ENCODE peak calls at places on chromosomes 12 and 14, in five cellular contexts. U, X, N, T and R are unnamed samples.

GRCh38 chr12:114834621-114835020 is 150.6 kb upstream of the TBX3 start:
- DNase-seq in U (no peak), X (peak; percentile 73), N (no peak), T (no peak), R (no peak)

GRCh38 chr12:12714276-12715001 is 2.7 kb upstream of the CDKN1B start:
- DNase-seq in U (no peak), X (peak; percentile 54), N (peak; percentile 62), T (no peak), R (peak; percentile 47)

GRCh38 chr12:6374028-6374780 is 1.2 kb downstream of the SCNN1A start:
- DNase-seq in U (no peak), X (no peak), N (no peak), T (peak; percentile 16), R (no peak)

GRCh38 chr14:23294734-23295561 is 7.7 kb downstream of the PPP1R3E start:
- DNase-seq in U (peak; percentile 77), X (peak; percentile 24), N (peak; percentile 84), T (no peak), R (peak; percentile 81)

GRCh38 chr12:32549675-32550079 is 129.4 kb upstream of the DNM1L start:
- DNase-seq in U (no peak), X (peak; percentile 79), N (no peak), T (no peak), R (peak; percentile 47)

GRCh38 chr12:6828671-6829531 is 694 bp downstream of the P3H3 start:
- DNase-seq in U (no peak), X (peak; percentile 65), N (peak; percentile 49), T (no peak), R (peak; percentile 33)

GRCh38 chr14:74641581-74641980 is 29.5 kb upstream of the LTBP2 start:
- DNase-seq in U (no peak), X (no peak), N (no peak), T (no peak), R (no peak)

GRCh38 chr12:56571131-56571530 is 49.5 kb downstream of the RBMS2 start:
- DNase-seq in U (no peak), X (no peak), N (no peak), T (no peak), R (no peak)

GRCh38 chr12:40098406-40099145 is 7.3 kb downstream of the SLC2A13 start:
- DNase-seq in U (no peak), X (no peak), N (no peak), T (no peak), R (no peak)

GRCh38 chr12:114767906-114768697 is 84.1 kb upstream of the TBX3 start:
- DNase-seq in U (peak; percentile 53), X (no peak), N (no peak), T (no peak), R (no peak)

GRCh38 chr14:84482256-84483071 is 1047.5 kb upstream of the FLRT2 start:
- DNase-seq in U (no peak), X (peak; percentile 83), N (no peak), T (no peak), R (peak; percentile 23)

GRCh38 chr12:123223241-123223668 is 9.7 kb downstream of the MPHOSPH9 start:
- DNase-seq in U (no peak), X (no peak), N (no peak), T (no peak), R (no peak)

GRCh38 chr12:115960-116915 is 49.7 kb downstream of the IQSEC3 start:
- DNase-seq in U (no peak), X (no peak), N (no peak), T (no peak), R (no peak)

GRCh38 chr14:91350813-91351507 is 66.7 kb downstream of the CCDC88C start:
- DNase-seq in U (no peak), X (no peak), N (no peak), T (no peak), R (no peak)

GRCh38 chr12:113069149-113069548 is 12.6 kb downstream of the DTX1 start:
- DNase-seq in U (no peak), X (no peak), N (no peak), T (no peak), R (no peak)

GRCh38 chr12:24899503-24900098 is 49.3 kb downstream of the BCAT1 start:
- DNase-seq in U (no peak), X (no peak), N (no peak), T (no peak), R (no peak)

GRCh38 chr12:125683748-125684381 is 618.6 kb downstream of the AACS start:
- DNase-seq in U (peak; percentile 31), X (no peak), N (peak; percentile 6), T (no peak), R (no peak)

GRCh38 chr12:108285016-108285415 is 54.1 kb downstream of the CMKLR1 start:
- DNase-seq in U (no peak), X (no peak), N (no peak), T (no peak), R (no peak)

DNA sequence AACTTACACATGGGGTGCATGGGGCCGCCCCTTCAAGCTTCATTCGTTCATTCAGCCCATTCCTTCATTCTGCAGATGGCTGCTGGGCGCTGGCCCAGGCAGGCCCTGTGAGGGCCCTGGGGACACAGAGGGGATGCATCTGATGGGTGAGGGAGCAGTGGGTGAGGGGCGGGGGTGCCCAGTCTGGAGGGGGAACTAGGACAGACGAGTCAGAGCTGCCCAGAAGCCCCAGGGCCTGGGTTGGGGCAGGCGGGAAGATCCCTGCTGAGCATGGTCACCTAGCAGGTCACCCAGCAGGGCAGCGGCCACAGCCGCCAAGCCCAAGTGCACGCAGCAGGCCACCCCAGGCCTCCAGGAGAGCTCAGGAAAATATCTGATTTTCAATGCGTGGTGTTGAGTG is 14.1 kb downstream of the TRMT61A start:
- DNase-seq in U (no peak), X (no peak), N (no peak), T (no peak), R (no peak)
- H3K4me1 ChIP-seq in U (peaks cover 40% of the 10 kb centered on the region), X (peaks cover 46% of the 10 kb centered on the region), N (peaks cover 89% of the 10 kb centered on the region), T (peaks cover 46% of the 10 kb centered on the region), R (peaks cover 40% of the 10 kb centered on the region)

DNA sequence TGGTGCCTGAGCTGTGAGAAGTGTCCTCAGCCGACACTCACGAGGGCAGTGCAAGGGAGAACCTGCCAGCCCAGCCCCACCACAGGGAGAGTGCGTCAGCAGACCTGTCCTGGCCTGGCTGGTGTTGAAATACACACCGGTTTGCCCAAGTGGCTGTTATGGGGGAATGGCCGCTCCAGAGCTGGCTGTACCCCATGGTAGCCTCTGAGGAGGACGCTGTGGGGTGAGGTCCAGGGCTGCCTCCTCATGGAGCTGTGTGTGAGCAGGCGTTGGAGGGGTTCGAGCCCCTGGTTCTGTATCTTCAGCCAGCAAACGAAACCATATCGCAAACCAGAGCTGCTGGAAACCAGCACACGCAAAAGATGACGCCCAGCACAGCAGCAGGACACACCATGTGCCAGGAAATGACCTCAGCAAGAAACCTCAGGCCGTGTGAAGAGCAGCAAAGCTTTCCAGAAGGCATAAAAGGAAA is 9.3 kb downstream of the ANKRD9 start:
- DNase-seq in U (no peak), X (peak; percentile 62), N (peak; percentile 34), T (peak; percentile 94), R (peak; percentile 43)
- H3K27ac ChIP-seq in U (no peak overlapping the region), X (peak overlapping the region; percentile 85), N (peak overlapping the region; percentile 61), T (peak overlapping the region; percentile 85), R (peak overlapping the region; percentile 24)

DNA sequence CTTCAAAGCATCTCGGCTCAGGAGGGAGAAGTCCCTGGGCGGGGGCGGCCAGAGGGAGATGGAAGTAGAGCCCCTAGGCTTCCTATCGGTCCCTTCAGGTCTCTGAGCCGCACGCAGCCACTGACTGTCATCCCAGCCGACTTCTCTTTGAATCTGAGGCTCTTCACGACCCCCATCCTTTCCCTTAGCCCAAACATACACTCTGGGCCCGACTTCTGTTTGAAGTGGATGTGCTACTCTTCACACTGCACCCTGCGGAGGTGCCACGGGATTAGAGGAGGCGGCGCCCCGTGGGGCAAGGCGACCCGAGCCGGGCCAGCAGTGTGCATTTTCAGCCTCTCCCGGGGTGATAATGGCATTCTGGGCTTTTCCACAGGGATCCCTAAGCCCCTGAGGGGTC is 6.0 kb upstream of the DACT1 start:
- DNase-seq in U (no peak), X (no peak), N (no peak), T (no peak), R (no peak)
- TF ChIP-seq EZH2 in U (no peak), X (no peak), N (no peak), T (no peak), R (no peak)

GRCh38 chr12:78421011-78421410 is 443.6 kb upstream of the SYT1 start:
- DNase-seq in U (no peak), X (peak; percentile 74), N (no peak), T (no peak), R (no peak)
- H3K4me1 ChIP-seq in U (no peaks in the 10 kb centered on the region), X (no peaks in the 10 kb centered on the region), N (no peaks in the 10 kb centered on the region), T (no peaks in the 10 kb centered on the region), R (no peaks in the 10 kb centered on the region)

GRCh38 chr14:105855246-105855892 is 329.0 kb downstream of the TMEM121 start:
- DNase-seq in U (no peak), X (no peak), N (no peak), T (no peak), R (no peak)
- H3K27ac ChIP-seq in U (no peak overlapping the region), X (no peak overlapping the region), N (no peak overlapping the region), T (no peak overlapping the region), R (no peak overlapping the region)

DNA sequence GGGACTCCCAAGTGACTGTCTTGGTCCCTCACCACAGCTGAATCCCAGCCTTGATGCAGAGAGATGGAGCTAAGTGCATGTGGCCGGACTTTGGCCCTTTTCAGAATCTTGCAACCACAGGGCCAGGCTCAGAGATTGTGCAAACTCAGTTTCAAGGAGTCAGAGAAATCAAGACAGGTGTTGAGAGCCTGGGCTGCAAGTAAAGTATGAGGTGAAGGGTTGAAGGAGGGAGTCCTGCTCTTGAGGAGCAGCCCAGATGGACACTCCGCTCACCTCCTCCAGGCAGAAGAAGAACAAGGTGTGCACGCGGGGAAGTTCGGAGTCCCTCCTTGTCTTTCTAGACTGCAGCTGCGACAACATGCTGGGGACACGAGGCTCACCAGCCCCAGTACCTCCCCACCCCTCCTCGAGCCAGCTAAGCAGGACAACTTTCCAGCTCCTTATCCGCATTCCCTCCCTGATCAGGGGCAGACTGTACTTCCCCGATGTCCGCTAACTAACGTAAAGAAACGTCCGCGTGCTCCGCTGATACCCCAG is 6.4 kb upstream of the BMP4 start:
- DNase-seq in U (no peak), X (no peak), N (no peak), T (no peak), R (no peak)
- TF ChIP-seq EZH2 in U (no peak), X (no peak), N (no peak), T (no peak), R (no peak)

GRCh38 chr12:46368684-46369083 is 3.9 kb downstream of the SLC38A2 start:
- DNase-seq in U (no peak), X (no peak), N (no peak), T (no peak), R (no peak)
- H3K4me1 ChIP-seq in U (peaks cover 57% of the 10 kb centered on the region), X (peaks cover 8% of the 10 kb centered on the region), N (peaks cover 12% of the 10 kb centered on the region), T (peaks cover 44% of the 10 kb centered on the region), R (peaks cover 70% of the 10 kb centered on the region)

GRCh38 chr14:93005838-93006237 is 82.9 kb downstream of the CHGA start:
- DNase-seq in U (no peak), X (no peak), N (no peak), T (no peak), R (no peak)
- H3K27ac ChIP-seq in U (no peak overlapping the region), X (no peak overlapping the region), N (no peak overlapping the region), T (no peak overlapping the region), R (no peak overlapping the region)

GRCh38 chr12:53952335-53952694 is 2.4 kb upstream of the HOXC12 start:
- DNase-seq in U (no peak), X (no peak), N (peak; percentile 26), T (no peak), R (no peak)
- TF ChIP-seq EZH2 in U (no peak), X (no peak), N (no peak), T (no peak), R (no peak)